ENCODE peak calls at places on chromosome 22, in eight cellular contexts. I is A549, E is GM12878, R is HCT116, C is H1, V is K562, D is IMR-90, N is HepG2. A is an unnamed sample.

GRCh38 chr22:17201285-17201945 is 17.8 kb downstream of the ADA2 start:
- DNase-seq in I (peak; percentile 16), E (no peak), R (no peak), C (no peak), V (no peak), D (peak; percentile 18), N (peak; percentile 53), A (no peak)

GRCh38 chr22:48761546-48761945 is 1066.1 kb downstream of the BRD1 start:
- DNase-seq in I (no peak), E (no peak), R (no peak), C (no peak), V (no peak), D (no peak), N (no peak), A (no peak)

GRCh38 chr22:21100149-21101032 is 54.6 kb downstream of the LRRC74B start:
- DNase-seq in I (no peak), E (no peak), R (no peak), C (no peak), V (no peak), D (peak; percentile 38), N (no peak), A (no peak)

GRCh38 chr22:40216041-40216756 is 38.5 kb downstream of the TNRC6B start:
- DNase-seq in I (no peak), E (peak; percentile 58), R (no peak), C (no peak), V (no peak), D (no peak), N (no peak), A (no peak)

GRCh38 chr22:29722587-29722986 is 2.8 kb downstream of the CABP7 start:
- DNase-seq in I (no peak), E (no peak), R (no peak), C (no peak), V (no peak), D (no peak), N (no peak), A (peak; percentile 72)

GRCh38 chr22:25645266-25645665 is 80.8 kb downstream of the GRK3 start:
- DNase-seq in I (no peak), E (no peak), R (no peak), C (no peak), V (no peak), D (peak; percentile 49), N (no peak), A (no peak)

GRCh38 chr22:26707581-26707980 is 50.2 kb downstream of the MIAT start:
- DNase-seq in I (no peak), E (no peak), R (no peak), C (no peak), V (no peak), D (no peak), N (no peak), A (no peak)

GRCh38 chr22:23796461-23796860 is 9.7 kb downstream of the SMARCB1 start:
- DNase-seq in I (no peak), E (no peak), R (no peak), C (no peak), V (no peak), D (no peak), N (no peak), A (peak; percentile 8)

GRCh38 chr22:36194971-36195370 is 6.6 kb downstream of the APOL4 start:
- DNase-seq in I (peak; percentile 59), E (no peak), R (peak; percentile 22), C (peak; percentile 36), V (peak; percentile 20), D (peak; percentile 77), N (peak; percentile 40), A (peak; percentile 57)

GRCh38 chr22:42885446-42885845 is 28.4 kb upstream of the ARFGAP3 start:
- DNase-seq in I (no peak), E (no peak), R (no peak), C (no peak), V (no peak), D (no peak), N (no peak), A (no peak)

GRCh38 chr22:29308791-29309262 is 2.4 kb downstream of the GAS2L1 start:
- DNase-seq in I (no peak), E (no peak), R (no peak), C (no peak), V (no peak), D (peak; percentile 65), N (no peak), A (peak; percentile 39)

GRCh38 chr22:49255154-49255553 is 572.5 kb downstream of the BRD1 start:
- DNase-seq in I (no peak), E (no peak), R (no peak), C (no peak), V (no peak), D (no peak), N (no peak), A (no peak)

GRCh38 chr22:17159504-17159951 is 451 bp upstream of the HDHD5 start:
- DNase-seq in I (peak; percentile 48), E (no peak), R (peak; percentile 54), C (no peak), V (no peak), D (peak; percentile 47), N (no peak), A (no peak)

GRCh38 chr22:34950480-34950879 is 115.5 kb upstream of the ISX start:
- DNase-seq in I (no peak), E (no peak), R (no peak), C (no peak), V (no peak), D (no peak), N (no peak), A (no peak)

GRCh38 chr22:27966168-27967064 is 47.4 kb upstream of the PITPNB start:
- DNase-seq in I (no peak), E (no peak), R (no peak), C (no peak), V (no peak), D (no peak), N (no peak), A (no peak)

GRCh38 chr22:29209624-29209929 is 3.9 kb downstream of the EMID1 start:
- DNase-seq in I (no peak), E (no peak), R (no peak), C (no peak), V (no peak), D (no peak), N (no peak), A (no peak)

GRCh38 chr22:31230871-31231621 is 18.9 kb downstream of the LIMK2 start:
- DNase-seq in I (peak; percentile 40), E (no peak), R (no peak), C (no peak), V (peak; percentile 43), D (peak; percentile 74), N (peak; percentile 83), A (peak; percentile 37)
- TF ChIP-seq RAD21 in I (peak; percentile 66), E (peak; percentile 89), R (peak; percentile 67), C (peak; percentile 62), V (peak; percentile 78), D (peak; percentile 93), N (peak; percentile 97), A (peak; percentile 87)

GRCh38 chr22:39115570-39115969 is 18.5 kb downstream of the APOBEC3H start:
- DNase-seq in I (no peak), E (no peak), R (no peak), C (no peak), V (no peak), D (no peak), N (no peak), A (no peak)
- H3K4me3 ChIP-seq in I (no peak overlapping the region), E (no peak overlapping the region), R (no peak overlapping the region), C (no peak overlapping the region), V (no peak overlapping the region), D (no peak overlapping the region), N (no peak overlapping the region), A (no peak overlapping the region)

DNA sequence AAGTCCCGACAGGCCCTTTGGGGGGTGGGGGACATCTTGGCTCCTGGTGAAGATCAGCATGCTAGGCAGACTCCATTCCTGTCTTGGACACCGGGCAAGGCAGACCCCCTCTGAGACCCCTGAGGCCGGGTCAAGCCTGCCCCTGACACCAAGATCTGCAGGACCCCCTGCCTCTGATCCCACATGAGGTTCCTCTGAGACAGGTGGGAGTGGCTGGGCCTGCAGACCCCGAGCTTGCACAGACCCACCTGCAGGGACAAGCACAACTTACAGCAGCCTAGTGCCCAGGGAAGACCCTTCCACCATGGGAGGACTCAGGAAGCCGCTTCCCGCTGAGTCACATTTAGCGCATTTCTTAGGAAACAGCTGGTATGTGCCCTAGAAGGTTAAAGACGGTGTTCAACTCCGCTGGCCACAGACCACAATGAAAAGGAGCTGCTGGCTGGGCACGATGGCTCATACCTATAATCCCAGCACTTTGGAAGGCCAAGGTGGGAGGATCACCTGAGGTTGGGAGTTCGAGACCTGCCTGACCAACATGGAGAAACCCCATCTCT is 15.5 kb downstream of the ARVCF start:
- DNase-seq in I (no peak), E (no peak), R (no peak), C (no peak), V (no peak), D (peak; percentile 43), N (no peak), A (no peak)
- TF ChIP-seq RAD21 in I (no peak), E (no peak), R (no peak), C (no peak), V (no peak), D (no peak), N (no peak), A (no peak)

GRCh38 chr22:46079093-46079860 is 71.0 kb upstream of the PPARA start:
- DNase-seq in I (no peak), E (no peak), R (no peak), C (no peak), V (no peak), D (no peak), N (no peak), A (no peak)

GRCh38 chr22:46078241-46079092 is 71.9 kb upstream of the PPARA start:
- DNase-seq in I (peak; percentile 89), E (no peak), R (no peak), C (no peak), V (no peak), D (no peak), N (no peak), A (peak; percentile 68)

GRCh38 chr22:46081831-46082210 is 68.5 kb upstream of the PPARA start:
- DNase-seq in I (no peak), E (no peak), R (no peak), C (no peak), V (no peak), D (no peak), N (no peak), A (no peak)

GRCh38 chr22:46081036-46081830 is 69.1 kb upstream of the PPARA start:
- DNase-seq in I (no peak), E (no peak), R (no peak), C (no peak), V (no peak), D (no peak), N (no peak), A (no peak)

DNA sequence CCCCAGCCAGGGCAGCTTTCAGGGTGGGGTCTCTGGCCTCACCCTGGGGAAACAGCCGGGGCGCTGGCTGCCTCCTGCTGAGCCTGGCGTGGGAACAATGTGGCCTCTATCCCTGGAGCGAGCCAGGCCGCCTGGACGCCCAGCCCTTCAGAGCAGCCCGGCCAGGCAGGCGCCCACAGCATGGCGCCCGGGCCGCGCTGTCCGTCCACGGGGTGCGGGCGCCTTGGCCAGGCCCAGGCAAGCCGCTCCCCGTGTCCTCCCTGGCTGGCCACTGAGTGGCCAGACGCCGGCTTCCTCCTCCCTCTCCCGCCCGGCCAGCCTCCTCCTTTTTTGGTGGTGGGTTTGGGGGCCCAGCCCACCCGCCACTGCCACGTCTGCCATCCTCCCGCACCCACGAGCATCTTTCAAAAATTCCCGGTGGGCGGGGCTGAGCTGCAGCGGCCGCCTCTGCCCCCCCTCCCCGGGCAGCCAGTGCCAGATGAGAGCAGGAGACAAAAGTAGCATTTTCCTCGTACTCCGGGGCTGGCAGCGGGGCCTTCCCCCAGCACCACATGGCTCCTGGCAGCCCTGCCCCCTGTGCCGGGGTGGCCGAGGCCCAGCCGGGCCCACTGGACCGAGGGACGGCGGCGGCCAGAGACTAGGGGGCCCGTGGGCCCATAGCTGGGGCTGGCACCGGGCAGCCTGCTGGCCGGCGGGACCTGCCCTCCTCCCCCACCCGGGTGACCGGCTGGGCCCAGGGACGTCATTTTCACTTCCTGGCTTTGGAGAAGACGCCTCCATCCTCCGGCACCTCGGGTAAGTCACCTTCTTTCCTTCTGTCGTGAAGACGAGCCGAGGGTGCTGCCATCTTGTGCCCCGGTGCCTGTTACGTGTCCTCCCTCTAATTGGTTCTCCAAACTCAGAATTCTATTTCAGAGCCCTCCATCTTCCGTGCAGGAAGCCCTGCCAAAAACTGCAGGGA is 70.2 kb upstream of the PPARA start:
- DNase-seq in I (peak; percentile 93), E (no peak), R (no peak), C (no peak), V (no peak), D (no peak), N (no peak), A (peak; percentile 85)
- H3K4me3 ChIP-seq in I (peak overlapping the region; percentile 52), E (no peak overlapping the region), R (peak overlapping the region; percentile 60), C (no peak overlapping the region), V (no peak overlapping the region), D (peak overlapping the region; percentile 35), N (no peak overlapping the region), A (peak overlapping the region; percentile 92)